ENCODE peak calls at places on chromosomes 7 and 10, in seven cellular contexts. One of them, this sample, is unnamed. For H3K27me3, the result is how much of the 10 kb centered on the place peaks cover.

GRCh38 chr7:55477781-55478374 is 94.4 kb downstream of the VOPP1 start:
- DNase-seq in GM23248: peak
- DNase-seq in neural progenitor cell: no peak
- DNase-seq in PC-3: no peak
- DNase-seq in SK-N-SH: no peak
- DNase-seq in MM.1S: no peak
- DNase-seq in HCT116: no peak
- DNase-seq in this sample: no peak

GRCh38 chr7:65287023-65287422 is 86.6 kb upstream of the ZNF92 start:
- DNase-seq in GM23248: no peak
- DNase-seq in neural progenitor cell: no peak
- DNase-seq in PC-3: no peak
- DNase-seq in SK-N-SH: no peak
- DNase-seq in MM.1S: no peak
- DNase-seq in HCT116: no peak
- DNase-seq in this sample: no peak

GRCh38 chr7:77351539-77352004 is 64.6 kb downstream of the GSAP start:
- DNase-seq in GM23248: no peak
- DNase-seq in neural progenitor cell: no peak
- DNase-seq in PC-3: no peak
- DNase-seq in SK-N-SH: no peak
- DNase-seq in MM.1S: no peak
- DNase-seq in HCT116: no peak
- DNase-seq in this sample: no peak

GRCh38 chr10:17075510-17075909 is 54.1 kb downstream of the CUBN start:
- DNase-seq in GM23248: peak
- DNase-seq in neural progenitor cell: no peak
- DNase-seq in PC-3: peak
- DNase-seq in SK-N-SH: no peak
- DNase-seq in MM.1S: no peak
- DNase-seq in HCT116: no peak
- DNase-seq in this sample: peak

GRCh38 chr10:35517431-35518181 is 87.5 kb upstream of the GJD4 start:
- DNase-seq in GM23248: peak
- DNase-seq in neural progenitor cell: no peak
- DNase-seq in PC-3: peak
- DNase-seq in SK-N-SH: no peak
- DNase-seq in MM.1S: no peak
- DNase-seq in HCT116: no peak
- DNase-seq in this sample: no peak

GRCh38 chr7:157587051-157587450 is 250.2 kb downstream of the DNAJB6 start:
- DNase-seq in GM23248: no peak
- DNase-seq in neural progenitor cell: no peak
- DNase-seq in PC-3: no peak
- DNase-seq in SK-N-SH: no peak
- DNase-seq in MM.1S: no peak
- DNase-seq in HCT116: no peak
- DNase-seq in this sample: no peak

GRCh38 chr7:139362302-139362701 is 2.6 kb downstream of the LUC7L2 start:
- DNase-seq in GM23248: no peak
- DNase-seq in neural progenitor cell: peak
- DNase-seq in PC-3: no peak
- DNase-seq in SK-N-SH: no peak
- DNase-seq in MM.1S: no peak
- DNase-seq in HCT116: no peak
- DNase-seq in this sample: no peak

GRCh38 chr7:106812027-106812643 is 52.9 kb upstream of the PIK3CG start:
- DNase-seq in GM23248: peak
- DNase-seq in neural progenitor cell: no peak
- DNase-seq in PC-3: no peak
- DNase-seq in SK-N-SH: no peak
- DNase-seq in MM.1S: peak
- DNase-seq in HCT116: no peak
- DNase-seq in this sample: no peak

DNA sequence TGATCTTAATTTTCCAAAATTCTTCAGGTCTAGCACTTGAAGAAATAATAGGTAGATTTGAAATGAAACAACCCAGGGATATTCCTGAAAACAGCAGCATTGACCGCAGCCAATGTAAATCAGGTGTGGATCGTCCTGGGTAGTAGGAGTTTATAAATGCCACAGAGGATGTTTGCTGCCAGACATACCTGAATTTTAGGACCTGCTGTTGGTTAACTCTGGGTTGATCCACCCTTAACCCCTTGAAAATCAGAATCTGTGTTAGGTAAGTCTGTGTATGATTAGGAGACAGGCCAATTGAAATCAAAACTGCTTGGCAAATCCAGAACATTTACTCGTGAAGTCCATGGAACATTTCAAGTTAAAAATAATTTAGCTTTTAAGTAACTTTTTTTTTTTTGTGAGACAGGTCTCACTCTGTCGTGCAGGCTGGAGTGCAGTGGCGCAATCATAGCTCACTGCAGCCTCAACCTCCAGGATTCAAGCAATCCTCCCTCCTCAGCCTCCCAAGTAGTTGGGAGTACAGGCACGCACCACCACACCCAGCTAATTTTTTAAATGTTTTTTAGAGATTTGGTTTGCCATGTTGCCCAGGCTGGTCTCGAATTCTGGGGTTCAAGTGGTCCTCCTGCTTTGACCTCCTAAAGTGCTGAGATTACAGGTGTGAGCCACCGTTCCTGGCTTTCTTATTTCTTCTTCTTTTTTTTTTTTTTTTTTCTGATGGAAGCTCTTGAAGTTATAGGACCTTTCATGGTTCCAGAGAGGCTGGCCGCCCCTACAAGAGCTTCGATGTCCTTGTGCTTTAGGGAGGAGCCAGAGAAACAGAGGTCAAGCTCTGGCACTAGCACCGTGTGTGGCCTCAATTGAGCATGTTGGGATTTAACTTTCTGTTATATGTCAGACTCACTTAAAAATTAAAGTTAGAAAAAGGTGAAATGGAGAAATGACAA is 2.0 kb downstream of the POR start:
- DNase-seq in GM23248: no peak
- DNase-seq in neural progenitor cell: no peak
- DNase-seq in PC-3: no peak
- DNase-seq in SK-N-SH: no peak
- DNase-seq in MM.1S: no peak
- DNase-seq in HCT116: no peak
- DNase-seq in this sample: no peak
- H3K27ac ChIP-seq in GM23248: no peak
- H3K27ac ChIP-seq in neural progenitor cell: no peak
- H3K27ac ChIP-seq in PC-3: no peak
- H3K27ac ChIP-seq in SK-N-SH: no peak
- H3K27ac ChIP-seq in MM.1S: no peak
- H3K27ac ChIP-seq in HCT116: no peak
- H3K27ac ChIP-seq in this sample: peak

GRCh38 chr10:100725869-100726426 is 19.4 kb upstream of the PAX2 start:
- DNase-seq in GM23248: no peak
- DNase-seq in neural progenitor cell: no peak
- DNase-seq in PC-3: no peak
- DNase-seq in SK-N-SH: peak
- DNase-seq in MM.1S: no peak
- DNase-seq in HCT116: no peak
- DNase-seq in this sample: no peak
- H3K27me3 ChIP-seq in GM23248: half or more
- H3K27me3 ChIP-seq in neural progenitor cell: half or more
- H3K27me3 ChIP-seq in PC-3: under half
- H3K27me3 ChIP-seq in SK-N-SH: half or more
- H3K27me3 ChIP-seq in MM.1S: half or more
- H3K27me3 ChIP-seq in HCT116: under half
- H3K27me3 ChIP-seq in this sample: half or more

DNA sequence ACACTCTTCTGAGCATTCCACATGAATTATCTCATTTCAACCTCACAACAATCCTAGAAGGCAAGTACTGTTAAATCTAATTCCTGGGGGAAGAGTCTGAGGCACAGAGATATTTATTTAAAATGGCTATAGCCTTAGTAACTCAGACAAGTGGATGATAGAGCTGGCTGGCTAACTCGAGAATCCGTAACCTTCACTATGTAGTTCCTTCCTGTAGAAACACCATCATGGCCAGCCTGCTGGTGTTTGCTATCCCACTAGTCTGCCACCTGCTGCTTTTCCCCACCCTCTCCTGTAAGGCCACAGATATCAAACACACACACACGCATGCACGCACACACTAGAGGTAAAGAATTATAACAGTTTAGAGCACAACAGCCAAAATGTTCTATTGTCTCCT is 46.7 kb upstream of the A1CF start:
- DNase-seq in GM23248: peak
- DNase-seq in neural progenitor cell: no peak
- DNase-seq in PC-3: no peak
- DNase-seq in SK-N-SH: no peak
- DNase-seq in MM.1S: no peak
- DNase-seq in HCT116: no peak
- DNase-seq in this sample: no peak
- TF ChIP-seq EZH2phosphoT487 in GM23248: no peak
- TF ChIP-seq EZH2phosphoT487 in neural progenitor cell: no peak
- TF ChIP-seq EZH2phosphoT487 in PC-3: no peak
- TF ChIP-seq EZH2phosphoT487 in SK-N-SH: no peak
- TF ChIP-seq EZH2phosphoT487 in MM.1S: no peak
- TF ChIP-seq EZH2phosphoT487 in HCT116: no peak
- TF ChIP-seq EZH2phosphoT487 in this sample: no peak

GRCh38 chr10:68471586-68472408 is at the start of gene DNA2:
- DNase-seq in GM23248: peak
- DNase-seq in neural progenitor cell: peak
- DNase-seq in PC-3: peak
- DNase-seq in SK-N-SH: peak
- DNase-seq in MM.1S: peak
- DNase-seq in HCT116: peak
- DNase-seq in this sample: peak

GRCh38 chr10:68469838-68470237 is 1.9 kb downstream of the DNA2 start:
- DNase-seq in GM23248: no peak
- DNase-seq in neural progenitor cell: no peak
- DNase-seq in PC-3: no peak
- DNase-seq in SK-N-SH: no peak
- DNase-seq in MM.1S: no peak
- DNase-seq in HCT116: no peak
- DNase-seq in this sample: no peak

GRCh38 chr10:68474021-68474420 is 2.2 kb upstream of the DNA2 start:
- DNase-seq in GM23248: peak
- DNase-seq in neural progenitor cell: no peak
- DNase-seq in PC-3: no peak
- DNase-seq in SK-N-SH: no peak
- DNase-seq in MM.1S: no peak
- DNase-seq in HCT116: no peak
- DNase-seq in this sample: no peak

GRCh38 chr10:68470300-68470699 is 1.5 kb downstream of the DNA2 start:
- DNase-seq in GM23248: no peak
- DNase-seq in neural progenitor cell: no peak
- DNase-seq in PC-3: peak
- DNase-seq in SK-N-SH: peak
- DNase-seq in MM.1S: no peak
- DNase-seq in HCT116: no peak
- DNase-seq in this sample: no peak

GRCh38 chr10:68471063-68471585 is 649 bp downstream of the DNA2 start:
- DNase-seq in GM23248: no peak
- DNase-seq in neural progenitor cell: peak
- DNase-seq in PC-3: peak
- DNase-seq in SK-N-SH: peak
- DNase-seq in MM.1S: no peak
- DNase-seq in HCT116: no peak
- DNase-seq in this sample: no peak
- H3K27ac ChIP-seq in GM23248: peak
- H3K27ac ChIP-seq in neural progenitor cell: peak
- H3K27ac ChIP-seq in PC-3: peak
- H3K27ac ChIP-seq in SK-N-SH: peak
- H3K27ac ChIP-seq in MM.1S: peak
- H3K27ac ChIP-seq in HCT116: peak
- H3K27ac ChIP-seq in this sample: peak

GRCh38 chr10:124446830-124447740 is 2.8 kb downstream of the NKX1-2 start:
- DNase-seq in GM23248: no peak
- DNase-seq in neural progenitor cell: no peak
- DNase-seq in PC-3: no peak
- DNase-seq in SK-N-SH: peak
- DNase-seq in MM.1S: no peak
- DNase-seq in HCT116: no peak
- DNase-seq in this sample: no peak
- H3K27me3 ChIP-seq in GM23248: half or more
- H3K27me3 ChIP-seq in neural progenitor cell: half or more
- H3K27me3 ChIP-seq in PC-3: under half
- H3K27me3 ChIP-seq in SK-N-SH: half or more
- H3K27me3 ChIP-seq in MM.1S: half or more
- H3K27me3 ChIP-seq in HCT116: under half
- H3K27me3 ChIP-seq in this sample: half or more

GRCh38 chr10:43125274-43125845 is 12.9 kb upstream of the CSGALNACT2 start:
- DNase-seq in GM23248: no peak
- DNase-seq in neural progenitor cell: no peak
- DNase-seq in PC-3: no peak
- DNase-seq in SK-N-SH: no peak
- DNase-seq in MM.1S: no peak
- DNase-seq in HCT116: no peak
- DNase-seq in this sample: no peak

GRCh38 chr10:43124094-43124521 is 14.1 kb upstream of the CSGALNACT2 start:
- DNase-seq in GM23248: no peak
- DNase-seq in neural progenitor cell: no peak
- DNase-seq in PC-3: no peak
- DNase-seq in SK-N-SH: no peak
- DNase-seq in MM.1S: no peak
- DNase-seq in HCT116: no peak
- DNase-seq in this sample: no peak

GRCh38 chr10:43123361-43124093 is 14.7 kb upstream of the CSGALNACT2 start:
- DNase-seq in GM23248: no peak
- DNase-seq in neural progenitor cell: no peak
- DNase-seq in PC-3: no peak
- DNase-seq in SK-N-SH: no peak
- DNase-seq in MM.1S: no peak
- DNase-seq in HCT116: no peak
- DNase-seq in this sample: no peak

GRCh38 chr10:43125881-43126731 is 12.1 kb upstream of the CSGALNACT2 start:
- DNase-seq in GM23248: no peak
- DNase-seq in neural progenitor cell: no peak
- DNase-seq in PC-3: no peak
- DNase-seq in SK-N-SH: no peak
- DNase-seq in MM.1S: no peak
- DNase-seq in HCT116: no peak
- DNase-seq in this sample: no peak

DNA sequence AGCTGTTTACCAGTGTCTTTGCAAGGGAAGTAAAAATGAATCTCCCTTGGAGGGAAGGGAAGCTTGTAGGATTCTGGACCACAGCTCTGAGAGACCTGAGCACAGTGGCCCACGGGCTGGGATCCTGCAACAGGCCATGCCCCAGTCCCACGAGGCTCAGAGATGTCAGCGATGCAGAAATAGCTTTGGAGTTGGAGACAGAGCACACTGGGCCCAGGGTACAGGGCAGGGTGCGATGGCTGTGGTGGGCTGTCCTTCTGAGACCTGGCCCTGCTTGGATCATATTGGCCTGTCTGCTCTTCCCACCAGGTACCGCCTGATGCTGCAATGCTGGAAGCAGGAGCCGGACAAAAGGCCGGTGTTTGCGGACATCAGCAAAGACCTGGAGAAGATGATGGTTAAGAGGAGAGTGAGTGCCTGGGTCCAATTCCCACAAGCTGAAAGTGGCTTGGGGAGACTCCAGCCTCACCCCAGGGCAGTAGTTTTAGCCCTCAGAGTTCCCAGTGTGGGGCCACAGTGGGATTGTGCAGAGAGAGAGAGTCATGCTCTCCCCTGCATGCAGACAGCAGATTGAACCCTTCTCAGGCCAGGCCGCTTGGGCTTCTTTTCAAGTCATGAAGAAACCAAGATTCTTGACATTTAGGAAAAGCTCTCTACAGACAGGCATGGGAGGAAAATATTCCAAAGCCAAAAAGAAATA is 13.5 kb upstream of the CSGALNACT2 start:
- DNase-seq in GM23248: no peak
- DNase-seq in neural progenitor cell: no peak
- DNase-seq in PC-3: no peak
- DNase-seq in SK-N-SH: no peak
- DNase-seq in MM.1S: no peak
- DNase-seq in HCT116: no peak
- DNase-seq in this sample: no peak
- TF ChIP-seq EZH2phosphoT487 in GM23248: no peak
- TF ChIP-seq EZH2phosphoT487 in neural progenitor cell: no peak
- TF ChIP-seq EZH2phosphoT487 in PC-3: no peak
- TF ChIP-seq EZH2phosphoT487 in SK-N-SH: no peak
- TF ChIP-seq EZH2phosphoT487 in MM.1S: no peak
- TF ChIP-seq EZH2phosphoT487 in HCT116: no peak
- TF ChIP-seq EZH2phosphoT487 in this sample: no peak

This sample was measured in hepatocyte.